ENCODE peak calls at places on chromosome 20, in nine cellular contexts. One of them, this sample, is unnamed.

GRCh38 chr20:32249030-32249738 is 28.3 kb upstream of the KIF3B start:
- DNase-seq in RWPE1: no peak
- DNase-seq in uterus: no peak
- DNase-seq in AG10803: no peak
- DNase-seq in heart right ventricle: no peak
- DNase-seq in activated B cell treated with CpG ODN at 0.5 μM for 24 hours: no peak
- DNase-seq in A673: no peak
- DNase-seq in fibroblast of lung: no peak
- DNase-seq in fibroblast of pulmonary artery: no peak
- DNase-seq in this sample: no peak

GRCh38 chr20:56636701-56637100 is 7.6 kb downstream of the TFAP2C start:
- DNase-seq in RWPE1: peak
- DNase-seq in uterus: no peak
- DNase-seq in AG10803: peak
- DNase-seq in heart right ventricle: no peak
- DNase-seq in activated B cell treated with CpG ODN at 0.5 μM for 24 hours: no peak
- DNase-seq in A673: no peak
- DNase-seq in fibroblast of lung: no peak
- DNase-seq in fibroblast of pulmonary artery: no peak
- DNase-seq in this sample: peak

GRCh38 chr20:4726710-4727391 is 5.1 kb downstream of the PRND start:
- DNase-seq in RWPE1: peak
- DNase-seq in uterus: peak
- DNase-seq in AG10803: peak
- DNase-seq in heart right ventricle: no peak
- DNase-seq in activated B cell treated with CpG ODN at 0.5 μM for 24 hours: no peak
- DNase-seq in A673: peak
- DNase-seq in fibroblast of lung: peak
- DNase-seq in fibroblast of pulmonary artery: peak
- DNase-seq in this sample: peak

GRCh38 chr20:24989162-24989561 is 3.4 kb downstream of the APMAP start:
- DNase-seq in RWPE1: no peak
- DNase-seq in uterus: no peak
- DNase-seq in AG10803: no peak
- DNase-seq in heart right ventricle: no peak
- DNase-seq in activated B cell treated with CpG ODN at 0.5 μM for 24 hours: no peak
- DNase-seq in A673: no peak
- DNase-seq in fibroblast of lung: no peak
- DNase-seq in fibroblast of pulmonary artery: no peak
- DNase-seq in this sample: no peak

GRCh38 chr20:51360451-51361230 is 181.9 kb downstream of the NFATC2 start:
- DNase-seq in RWPE1: peak
- DNase-seq in uterus: no peak
- DNase-seq in AG10803: peak
- DNase-seq in heart right ventricle: no peak
- DNase-seq in activated B cell treated with CpG ODN at 0.5 μM for 24 hours: no peak
- DNase-seq in A673: no peak
- DNase-seq in fibroblast of lung: peak
- DNase-seq in fibroblast of pulmonary artery: peak
- DNase-seq in this sample: peak

GRCh38 chr20:50196896-50197295 is 6.3 kb downstream of the CEBPB start:
- DNase-seq in RWPE1: no peak
- DNase-seq in uterus: no peak
- DNase-seq in AG10803: no peak
- DNase-seq in heart right ventricle: no peak
- DNase-seq in activated B cell treated with CpG ODN at 0.5 μM for 24 hours: no peak
- DNase-seq in A673: no peak
- DNase-seq in fibroblast of lung: no peak
- DNase-seq in fibroblast of pulmonary artery: no peak
- DNase-seq in this sample: no peak

GRCh38 chr20:24507182-24507853 is 37.9 kb downstream of the SYNDIG1 start:
- DNase-seq in RWPE1: peak
- DNase-seq in uterus: no peak
- DNase-seq in AG10803: no peak
- DNase-seq in heart right ventricle: no peak
- DNase-seq in activated B cell treated with CpG ODN at 0.5 μM for 24 hours: no peak
- DNase-seq in A673: no peak
- DNase-seq in fibroblast of lung: no peak
- DNase-seq in fibroblast of pulmonary artery: no peak
- DNase-seq in this sample: no peak

GRCh38 chr20:61254881-61255589 is 3.0 kb downstream of the CDH4 start:
- DNase-seq in RWPE1: peak
- DNase-seq in uterus: no peak
- DNase-seq in AG10803: peak
- DNase-seq in heart right ventricle: no peak
- DNase-seq in activated B cell treated with CpG ODN at 0.5 μM for 24 hours: no peak
- DNase-seq in A673: no peak
- DNase-seq in fibroblast of lung: peak
- DNase-seq in fibroblast of pulmonary artery: peak
- DNase-seq in this sample: no peak

DNA sequence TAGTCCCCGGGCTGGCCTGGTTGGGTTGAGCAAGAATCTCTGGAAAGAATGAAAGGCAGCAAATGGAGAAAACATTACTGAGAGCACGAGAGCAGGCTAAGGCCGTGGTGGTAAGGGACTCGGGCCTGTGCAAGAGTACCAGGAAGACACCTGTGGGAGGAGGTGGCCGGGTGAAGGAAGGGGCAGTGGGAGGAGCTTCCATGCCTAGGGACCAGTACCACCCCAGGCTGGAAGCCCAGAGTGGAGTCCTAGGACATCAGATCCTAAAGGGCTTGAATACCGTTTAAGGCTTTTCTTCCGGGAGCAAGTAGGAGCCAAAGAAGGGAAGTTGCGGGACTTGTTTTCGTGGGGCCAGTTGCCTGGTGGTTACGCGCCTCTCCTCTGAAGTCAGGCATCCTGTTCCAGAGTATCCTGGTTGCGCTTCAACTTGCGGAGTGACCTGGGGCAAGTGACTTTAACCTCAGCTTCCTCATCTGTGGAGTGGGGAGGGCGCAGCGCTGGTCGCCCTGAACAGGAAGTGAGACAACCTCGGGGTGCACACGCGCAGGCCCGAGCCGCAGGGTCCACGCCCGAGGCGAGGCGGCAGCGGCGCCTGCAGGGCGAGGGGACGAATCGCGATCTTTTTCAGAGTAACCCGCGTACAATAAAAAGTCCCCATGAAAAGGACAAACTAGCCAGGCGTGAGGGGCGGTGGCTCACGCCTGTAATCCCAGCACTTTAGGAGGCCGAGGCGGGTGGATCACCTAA is 1.1 kb upstream of the TPD52L2 start:
- DNase-seq in RWPE1: peak
- DNase-seq in uterus: peak
- DNase-seq in AG10803: peak
- DNase-seq in heart right ventricle: peak
- DNase-seq in activated B cell treated with CpG ODN at 0.5 μM for 24 hours: peak
- DNase-seq in A673: peak
- DNase-seq in fibroblast of lung: peak
- DNase-seq in fibroblast of pulmonary artery: peak
- DNase-seq in this sample: peak
- TF ChIP-seq CTCF in RWPE1: peak
- TF ChIP-seq CTCF in uterus: peak
- TF ChIP-seq CTCF in AG10803: peak
- TF ChIP-seq CTCF in heart right ventricle: peak
- TF ChIP-seq CTCF in activated B cell treated with CpG ODN at 0.5 μM for 24 hours: no peak
- TF ChIP-seq CTCF in A673: peak
- TF ChIP-seq CTCF in fibroblast of lung: peak
- TF ChIP-seq CTCF in fibroblast of pulmonary artery: peak
- TF ChIP-seq CTCF in this sample: peak

DNA sequence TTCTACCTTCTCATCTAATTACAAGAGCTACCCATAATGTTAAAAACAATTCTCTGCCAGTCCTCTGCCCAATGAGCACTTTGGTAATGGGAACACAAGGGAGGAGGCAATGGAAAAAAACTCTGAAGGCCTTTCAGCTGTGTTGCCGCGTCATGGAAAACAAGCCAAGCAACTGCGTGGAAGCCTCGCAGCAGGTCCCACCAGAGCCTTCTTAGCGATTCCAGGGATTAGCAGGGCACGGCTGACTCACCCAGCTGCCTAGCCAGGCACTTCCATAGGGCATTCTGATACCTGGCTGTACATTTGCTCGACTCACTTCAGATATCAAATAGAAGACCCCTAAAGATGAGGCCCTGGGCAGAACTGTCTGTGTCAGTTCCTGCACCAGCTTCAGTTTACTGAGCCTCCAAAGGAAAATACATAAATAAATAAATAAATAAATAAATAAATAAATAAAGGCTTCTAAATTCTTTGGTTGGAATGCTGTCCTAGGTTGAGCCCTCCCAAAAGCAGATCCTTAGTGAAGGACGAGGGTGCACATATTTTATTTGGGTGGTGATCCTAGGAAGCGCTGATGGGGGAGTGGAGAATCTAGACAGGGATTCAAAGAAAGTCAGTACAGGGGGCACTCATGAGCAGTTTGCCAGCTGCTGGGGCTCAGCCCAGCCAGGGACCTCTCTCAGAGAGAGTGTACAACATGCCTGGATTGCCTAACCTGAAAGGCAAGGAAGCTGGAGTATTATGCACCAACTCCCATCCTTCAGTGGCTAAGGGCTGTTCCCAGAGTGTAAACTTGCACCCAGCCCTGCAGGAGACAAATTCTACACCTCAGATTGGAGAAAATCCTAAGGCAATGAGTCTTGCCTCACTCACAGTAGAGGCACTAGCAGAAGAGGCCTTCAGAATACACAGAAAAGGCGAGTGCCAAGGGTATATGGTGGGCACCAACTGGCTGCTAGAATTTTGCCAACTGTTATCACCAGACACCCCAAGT is 18.2 kb downstream of the SNAP25 start:
- DNase-seq in RWPE1: no peak
- DNase-seq in uterus: no peak
- DNase-seq in AG10803: no peak
- DNase-seq in heart right ventricle: no peak
- DNase-seq in activated B cell treated with CpG ODN at 0.5 μM for 24 hours: no peak
- DNase-seq in A673: no peak
- DNase-seq in fibroblast of lung: no peak
- DNase-seq in fibroblast of pulmonary artery: no peak
- DNase-seq in this sample: no peak
- TF ChIP-seq CTCF in RWPE1: no peak
- TF ChIP-seq CTCF in uterus: no peak
- TF ChIP-seq CTCF in AG10803: no peak
- TF ChIP-seq CTCF in heart right ventricle: no peak
- TF ChIP-seq CTCF in activated B cell treated with CpG ODN at 0.5 μM for 24 hours: no peak
- TF ChIP-seq CTCF in A673: no peak
- TF ChIP-seq CTCF in fibroblast of lung: no peak
- TF ChIP-seq CTCF in fibroblast of pulmonary artery: no peak
- TF ChIP-seq CTCF in this sample: no peak

GRCh38 chr20:63766695-63767426 is 27.3 kb downstream of the SLC2A4RG start:
- DNase-seq in RWPE1: no peak
- DNase-seq in uterus: no peak
- DNase-seq in AG10803: no peak
- DNase-seq in heart right ventricle: no peak
- DNase-seq in activated B cell treated with CpG ODN at 0.5 μM for 24 hours: no peak
- DNase-seq in A673: no peak
- DNase-seq in fibroblast of lung: no peak
- DNase-seq in fibroblast of pulmonary artery: no peak
- DNase-seq in this sample: no peak

GRCh38 chr20:63767886-63768285 is 28.3 kb downstream of the SLC2A4RG start:
- DNase-seq in RWPE1: no peak
- DNase-seq in uterus: no peak
- DNase-seq in AG10803: no peak
- DNase-seq in heart right ventricle: no peak
- DNase-seq in activated B cell treated with CpG ODN at 0.5 μM for 24 hours: no peak
- DNase-seq in A673: no peak
- DNase-seq in fibroblast of lung: no peak
- DNase-seq in fibroblast of pulmonary artery: no peak
- DNase-seq in this sample: no peak

GRCh38 chr20:63765918-63766317 is 26.3 kb downstream of the SLC2A4RG start:
- DNase-seq in RWPE1: no peak
- DNase-seq in uterus: no peak
- DNase-seq in AG10803: no peak
- DNase-seq in heart right ventricle: no peak
- DNase-seq in activated B cell treated with CpG ODN at 0.5 μM for 24 hours: no peak
- DNase-seq in A673: no peak
- DNase-seq in fibroblast of lung: no peak
- DNase-seq in fibroblast of pulmonary artery: no peak
- DNase-seq in this sample: no peak

GRCh38 chr20:63767456-63767855 is 27.9 kb downstream of the SLC2A4RG start:
- DNase-seq in RWPE1: no peak
- DNase-seq in uterus: no peak
- DNase-seq in AG10803: no peak
- DNase-seq in heart right ventricle: no peak
- DNase-seq in activated B cell treated with CpG ODN at 0.5 μM for 24 hours: no peak
- DNase-seq in A673: no peak
- DNase-seq in fibroblast of lung: no peak
- DNase-seq in fibroblast of pulmonary artery: no peak
- DNase-seq in this sample: no peak

DNA sequence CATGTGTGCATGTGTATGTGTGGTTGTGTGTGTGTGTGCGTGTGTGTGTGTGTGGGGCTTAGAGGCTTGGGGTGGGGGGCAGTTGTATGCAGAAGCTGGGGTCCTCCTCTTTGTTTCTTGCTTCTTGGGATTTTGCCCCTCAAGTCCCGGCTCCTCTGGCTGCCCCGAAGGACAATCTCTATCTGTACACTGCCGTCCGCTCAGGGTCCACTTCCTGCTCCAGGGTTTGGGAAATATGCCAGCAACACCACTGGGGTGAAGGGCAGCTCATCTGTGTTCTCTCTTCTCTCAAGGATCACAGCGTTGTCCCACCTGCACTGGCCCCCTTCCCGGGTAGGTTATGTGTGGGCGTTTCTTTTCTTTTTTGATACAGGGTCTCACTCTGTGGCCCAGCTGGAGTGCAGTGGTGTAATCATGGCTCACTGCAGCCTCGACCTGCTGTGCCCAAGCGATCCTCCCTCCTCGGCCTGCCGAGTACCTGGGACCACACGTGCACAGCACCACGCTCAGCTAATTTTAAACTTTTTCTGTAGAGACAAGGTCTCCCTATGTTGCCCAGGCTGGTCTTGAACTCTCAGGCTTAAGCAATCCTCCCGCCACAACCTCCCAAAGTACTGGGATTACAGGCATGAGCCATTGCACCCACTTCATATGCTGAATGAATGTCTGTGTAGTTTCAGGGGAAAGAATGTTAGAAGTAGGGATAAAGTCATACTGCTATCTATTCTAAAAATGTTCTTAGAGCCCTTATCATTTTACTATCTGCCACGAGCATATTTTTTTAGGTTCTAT is 25.7 kb downstream of the SLC2A4RG start:
- DNase-seq in RWPE1: no peak
- DNase-seq in uterus: no peak
- DNase-seq in AG10803: no peak
- DNase-seq in heart right ventricle: no peak
- DNase-seq in activated B cell treated with CpG ODN at 0.5 μM for 24 hours: no peak
- DNase-seq in A673: no peak
- DNase-seq in fibroblast of lung: no peak
- DNase-seq in fibroblast of pulmonary artery: no peak
- DNase-seq in this sample: no peak
- TF ChIP-seq CTCF in RWPE1: no peak
- TF ChIP-seq CTCF in uterus: no peak
- TF ChIP-seq CTCF in AG10803: no peak
- TF ChIP-seq CTCF in heart right ventricle: no peak
- TF ChIP-seq CTCF in activated B cell treated with CpG ODN at 0.5 μM for 24 hours: no peak
- TF ChIP-seq CTCF in A673: no peak
- TF ChIP-seq CTCF in fibroblast of lung: no peak
- TF ChIP-seq CTCF in fibroblast of pulmonary artery: no peak
- TF ChIP-seq CTCF in this sample: no peak

DNA sequence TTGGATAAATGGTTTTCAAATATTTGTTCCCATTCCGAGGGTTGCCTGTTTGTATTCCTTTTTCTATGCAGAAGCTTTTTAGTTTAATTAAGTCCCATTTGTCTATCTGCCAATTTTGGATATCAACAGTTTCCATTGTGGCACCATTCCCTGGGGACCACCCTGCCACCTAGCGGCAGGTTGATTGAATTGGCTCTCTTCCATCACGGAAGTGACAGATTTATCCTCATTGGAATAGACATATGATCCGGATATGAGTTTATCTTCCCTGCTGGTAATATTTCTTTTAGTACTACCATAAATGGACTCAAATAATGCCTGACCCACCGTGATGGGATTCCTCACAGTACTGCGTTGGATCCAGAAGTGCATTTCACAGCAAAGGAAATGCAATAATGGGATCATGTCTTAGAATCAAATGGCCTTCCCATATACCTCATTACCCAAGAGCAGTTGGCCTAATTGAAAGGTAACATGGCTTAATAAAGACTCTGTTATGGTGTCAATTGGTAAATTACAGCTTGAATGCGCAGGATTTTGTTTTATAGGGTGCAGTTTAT is 327.0 kb downstream of the BMP2 start:
- DNase-seq in RWPE1: peak
- DNase-seq in uterus: no peak
- DNase-seq in AG10803: no peak
- DNase-seq in heart right ventricle: peak
- DNase-seq in activated B cell treated with CpG ODN at 0.5 μM for 24 hours: no peak
- DNase-seq in A673: peak
- DNase-seq in fibroblast of lung: peak
- DNase-seq in fibroblast of pulmonary artery: peak
- DNase-seq in this sample: peak
- TF ChIP-seq CTCF in RWPE1: peak
- TF ChIP-seq CTCF in uterus: no peak
- TF ChIP-seq CTCF in AG10803: peak
- TF ChIP-seq CTCF in heart right ventricle: peak
- TF ChIP-seq CTCF in activated B cell treated with CpG ODN at 0.5 μM for 24 hours: no peak
- TF ChIP-seq CTCF in A673: peak
- TF ChIP-seq CTCF in fibroblast of lung: no peak
- TF ChIP-seq CTCF in fibroblast of pulmonary artery: peak
- TF ChIP-seq CTCF in this sample: peak

This sample was measured in brain microvascular endothelial cell.